ENCODE peak calls at places on chromosome 9, in seven cellular contexts. One of them, this sample, is unnamed.
A peak's percentile ranks its signal among the peaks of the same experiment; 100 is the strongest.

GRCh38 chr9:14670718-14671117 is 22.5 kb downstream of the ZDHHC21 start:
- DNase-seq in testis: no peak
- DNase-seq in tibial nerve: no peak
- DNase-seq in Peyer's patch: no peak
- DNase-seq in right atrium auricular region: no peak
- DNase-seq in OCI-LY7: no peak
- DNase-seq in heart right ventricle: no peak
- DNase-seq in this sample: no peak

GRCh38 chr9:106110483-106110882 is 416.1 kb downstream of the TMEM38B start:
- DNase-seq in Peyer's patch: no peak
- DNase-seq in OCI-LY7: no peak
- DNase-seq in tibial nerve: no peak
- DNase-seq in right atrium auricular region: no peak
- DNase-seq in testis: no peak
- DNase-seq in heart right ventricle: no peak
- DNase-seq in this sample: no peak

GRCh38 chr9:111937781-111938426 is 41.3 kb downstream of the UGCG start:
- DNase-seq in tibial nerve: peak; percentile 38
- DNase-seq in Peyer's patch: peak; percentile 68
- DNase-seq in heart right ventricle: peak; percentile 18
- DNase-seq in OCI-LY7: no peak
- DNase-seq in right atrium auricular region: no peak
- DNase-seq in testis: peak; percentile 63
- DNase-seq in this sample: no peak

GRCh38 chr9:27765931-27766835 is 192.9 kb upstream of the C9orf72 start:
- DNase-seq in testis: no peak
- DNase-seq in heart right ventricle: no peak
- DNase-seq in tibial nerve: no peak
- DNase-seq in Peyer's patch: no peak
- DNase-seq in OCI-LY7: no peak
- DNase-seq in right atrium auricular region: no peak
- DNase-seq in this sample: no peak

GRCh38 chr9:94867842-94868312 is 141.4 kb downstream of the AOPEP start:
- DNase-seq in heart right ventricle: no peak
- DNase-seq in OCI-LY7: no peak
- DNase-seq in right atrium auricular region: no peak
- DNase-seq in Peyer's patch: no peak
- DNase-seq in testis: no peak
- DNase-seq in tibial nerve: no peak
- DNase-seq in this sample: no peak

GRCh38 chr9:120950421-120951388 is 24.1 kb upstream of the TRAF1 start:
- DNase-seq in Peyer's patch: no peak
- DNase-seq in OCI-LY7: no peak
- DNase-seq in tibial nerve: no peak
- DNase-seq in right atrium auricular region: no peak
- DNase-seq in testis: no peak
- DNase-seq in heart right ventricle: no peak
- DNase-seq in this sample: no peak

GRCh38 chr9:16551692-16552091 is 318.8 kb downstream of the BNC2 start:
- DNase-seq in tibial nerve: no peak
- DNase-seq in OCI-LY7: no peak
- DNase-seq in heart right ventricle: no peak
- DNase-seq in right atrium auricular region: no peak
- DNase-seq in Peyer's patch: no peak
- DNase-seq in testis: no peak
- DNase-seq in this sample: no peak

GRCh38 chr9:122239722-122240121 is 11.0 kb upstream of the LHX6 start:
- DNase-seq in Peyer's patch: no peak
- DNase-seq in OCI-LY7: no peak
- DNase-seq in tibial nerve: no peak
- DNase-seq in right atrium auricular region: no peak
- DNase-seq in testis: no peak
- DNase-seq in heart right ventricle: peak; percentile 32
- DNase-seq in this sample: no peak

GRCh38 chr9:98869866-98870265 is 62.4 kb downstream of the GALNT12 start:
- DNase-seq in heart right ventricle: no peak
- DNase-seq in Peyer's patch: no peak
- DNase-seq in right atrium auricular region: no peak
- DNase-seq in testis: no peak
- DNase-seq in tibial nerve: no peak
- DNase-seq in OCI-LY7: no peak
- DNase-seq in this sample: no peak

GRCh38 chr9:15277400-15278137 is 29.4 kb downstream of the TTC39B start:
- DNase-seq in OCI-LY7: peak; percentile 20
- DNase-seq in testis: no peak
- DNase-seq in Peyer's patch: no peak
- DNase-seq in tibial nerve: no peak
- DNase-seq in heart right ventricle: no peak
- DNase-seq in right atrium auricular region: no peak
- DNase-seq in this sample: no peak

GRCh38 chr9:33196736-33197135 is 29.6 kb upstream of the B4GALT1 start:
- DNase-seq in Peyer's patch: no peak
- DNase-seq in heart right ventricle: no peak
- DNase-seq in tibial nerve: no peak
- DNase-seq in right atrium auricular region: no peak
- DNase-seq in OCI-LY7: no peak
- DNase-seq in testis: no peak
- DNase-seq in this sample: no peak

GRCh38 chr9:33202552-33203300 is 35.6 kb upstream of the B4GALT1 start:
- DNase-seq in Peyer's patch: peak; percentile 93
- DNase-seq in testis: peak; percentile 48
- DNase-seq in OCI-LY7: peak; percentile 73
- DNase-seq in heart right ventricle: peak; percentile 60
- DNase-seq in right atrium auricular region: peak; percentile 73
- DNase-seq in tibial nerve: peak; percentile 59
- DNase-seq in this sample: no peak

GRCh38 chr9:33197279-33197678 is 30.1 kb upstream of the B4GALT1 start:
- DNase-seq in testis: peak; percentile 56
- DNase-seq in right atrium auricular region: peak; percentile 77
- DNase-seq in tibial nerve: peak; percentile 28
- DNase-seq in OCI-LY7: no peak
- DNase-seq in Peyer's patch: no peak
- DNase-seq in heart right ventricle: no peak
- DNase-seq in this sample: no peak

GRCh38 chr9:33198163-33198562 is 31.0 kb upstream of the B4GALT1 start:
- DNase-seq in Peyer's patch: no peak
- DNase-seq in tibial nerve: peak; percentile 34
- DNase-seq in testis: peak; percentile 25
- DNase-seq in right atrium auricular region: peak; percentile 81
- DNase-seq in heart right ventricle: peak; percentile 57
- DNase-seq in OCI-LY7: no peak
- DNase-seq in this sample: no peak

DNA sequence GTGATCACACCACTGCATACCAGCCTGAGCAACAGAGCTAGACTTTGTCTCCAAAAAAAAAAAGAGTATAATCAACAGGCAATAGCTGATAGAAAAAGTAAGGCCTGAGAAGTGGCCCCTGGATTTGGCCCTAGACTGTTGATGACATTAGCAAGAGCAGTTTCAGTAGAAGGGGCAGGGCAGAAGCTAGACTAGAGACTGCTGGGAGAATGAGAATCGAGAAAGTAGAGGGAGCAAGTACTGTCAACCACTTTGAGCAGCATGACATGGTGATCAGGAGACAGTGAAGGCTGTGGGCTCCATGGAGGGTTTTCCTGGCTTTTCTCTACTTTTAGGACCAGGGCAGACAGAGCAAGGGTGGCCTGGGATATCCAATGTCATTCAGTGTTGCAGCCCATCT is 34.9 kb upstream of the B4GALT1 start:
- DNase-seq in testis: no peak
- DNase-seq in Peyer's patch: no peak
- DNase-seq in right atrium auricular region: no peak
- DNase-seq in heart right ventricle: no peak
- DNase-seq in tibial nerve: no peak
- DNase-seq in OCI-LY7: no peak
- DNase-seq in this sample: no peak
- H3K4me3 ChIP-seq in testis: no peak overlapping the region
- H3K4me3 ChIP-seq in Peyer's patch: no peak overlapping the region
- H3K4me3 ChIP-seq in right atrium auricular region: no peak overlapping the region
- H3K4me3 ChIP-seq in heart right ventricle: no peak overlapping the region
- H3K4me3 ChIP-seq in tibial nerve: no peak overlapping the region
- H3K4me3 ChIP-seq in OCI-LY7: peak overlapping the region; percentile 9
- H3K4me3 ChIP-seq in this sample: no peak overlapping the region

DNA sequence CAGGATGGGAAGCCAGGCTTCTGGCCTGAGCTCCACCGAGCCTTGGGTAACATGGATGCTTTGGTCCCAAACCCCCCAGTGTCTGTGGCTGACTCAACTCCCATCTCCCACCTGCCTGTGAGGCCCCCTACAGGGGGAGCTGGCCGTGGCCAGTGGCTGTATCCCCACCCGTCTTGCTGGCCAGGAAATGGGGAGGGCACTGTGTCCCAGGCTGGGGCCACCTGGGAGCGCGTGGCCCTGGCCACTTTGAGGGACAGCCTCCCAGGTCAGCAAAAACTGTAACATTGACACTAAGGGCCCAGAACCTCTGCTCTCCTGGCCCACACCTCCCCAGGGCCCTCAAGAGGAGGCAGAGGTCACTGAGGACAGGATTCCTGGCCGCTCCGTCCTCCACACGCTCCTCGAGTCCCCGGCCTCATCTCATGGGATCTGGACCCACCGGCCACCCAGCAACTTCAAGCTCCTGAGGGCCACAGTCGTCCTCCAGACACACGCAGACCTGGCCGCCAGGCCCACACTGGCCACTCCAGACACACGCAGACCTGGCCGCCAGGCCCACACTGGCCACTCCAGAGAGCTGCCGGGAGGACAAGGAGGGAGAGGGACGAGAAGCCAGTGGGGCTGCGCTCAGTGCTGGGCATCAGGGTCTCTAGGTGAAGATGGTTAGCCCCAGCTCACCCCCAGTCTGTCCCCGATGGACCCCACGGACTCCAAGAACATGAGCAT is 44.2 kb downstream of the DBH start:
- DNase-seq in Peyer's patch: no peak
- DNase-seq in right atrium auricular region: no peak
- DNase-seq in tibial nerve: no peak
- DNase-seq in OCI-LY7: no peak
- DNase-seq in heart right ventricle: no peak
- DNase-seq in testis: no peak
- DNase-seq in this sample: no peak
- TF ChIP-seq CTCF in Peyer's patch: no peak
- TF ChIP-seq CTCF in right atrium auricular region: no peak
- TF ChIP-seq CTCF in tibial nerve: no peak
- TF ChIP-seq CTCF in OCI-LY7: no peak
- TF ChIP-seq CTCF in heart right ventricle: no peak
- TF ChIP-seq CTCF in testis: no peak
- TF ChIP-seq CTCF in this sample: no peak

GRCh38 chr9:114229236-114229635 is 73.9 kb downstream of the COL27A1 start:
- DNase-seq in tibial nerve: no peak
- DNase-seq in Peyer's patch: no peak
- DNase-seq in right atrium auricular region: no peak
- DNase-seq in OCI-LY7: no peak
- DNase-seq in heart right ventricle: no peak
- DNase-seq in testis: no peak
- DNase-seq in this sample: no peak
- H3K27ac ChIP-seq in tibial nerve: no peak overlapping the region
- H3K27ac ChIP-seq in Peyer's patch: no peak overlapping the region
- H3K27ac ChIP-seq in right atrium auricular region: no peak overlapping the region
- H3K27ac ChIP-seq in OCI-LY7: no peak overlapping the region
- H3K27ac ChIP-seq in heart right ventricle: no peak overlapping the region
- H3K27ac ChIP-seq in testis: no peak overlapping the region
- H3K27ac ChIP-seq in this sample: peak overlapping the region; percentile 15

GRCh38 chr9:124267271-124267807 is 9.6 kb downstream of the NEK6 start:
- DNase-seq in tibial nerve: no peak
- DNase-seq in Peyer's patch: peak; percentile 61
- DNase-seq in OCI-LY7: peak; percentile 53
- DNase-seq in right atrium auricular region: no peak
- DNase-seq in testis: no peak
- DNase-seq in heart right ventricle: no peak
- DNase-seq in this sample: peak; percentile 67
- H3K4me3 ChIP-seq in tibial nerve: no peak overlapping the region
- H3K4me3 ChIP-seq in Peyer's patch: no peak overlapping the region
- H3K4me3 ChIP-seq in OCI-LY7: peak overlapping the region; percentile 23
- H3K4me3 ChIP-seq in right atrium auricular region: no peak overlapping the region
- H3K4me3 ChIP-seq in testis: no peak overlapping the region
- H3K4me3 ChIP-seq in heart right ventricle: no peak overlapping the region
- H3K4me3 ChIP-seq in this sample: peak overlapping the region; percentile 36

DNA sequence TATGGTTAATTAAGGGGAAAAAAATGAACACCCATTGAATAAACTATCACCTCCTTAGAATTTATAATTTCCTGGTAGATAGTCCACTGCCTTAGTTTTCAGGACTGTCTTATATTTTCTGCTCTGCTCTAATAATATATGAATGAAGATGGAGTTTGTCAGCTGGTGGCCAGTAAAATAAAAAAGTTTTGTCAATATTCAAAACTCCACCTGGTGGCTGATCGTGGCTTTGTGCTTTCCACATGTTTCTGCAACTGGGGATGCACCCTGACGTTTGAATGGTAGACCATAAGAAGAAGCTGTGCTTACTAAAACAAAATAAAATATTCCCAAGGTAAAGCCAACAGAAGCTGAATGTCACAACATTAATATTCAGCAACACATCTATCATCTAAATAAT is 286.6 kb upstream of the IZUMO3 start:
- DNase-seq in right atrium auricular region: no peak
- DNase-seq in testis: peak; percentile 25
- DNase-seq in heart right ventricle: no peak
- DNase-seq in OCI-LY7: peak; percentile 23
- DNase-seq in tibial nerve: no peak
- DNase-seq in Peyer's patch: no peak
- DNase-seq in this sample: no peak
- TF ChIP-seq CTCF in right atrium auricular region: peak; percentile 20
- TF ChIP-seq CTCF in testis: peak; percentile 14
- TF ChIP-seq CTCF in heart right ventricle: no peak
- TF ChIP-seq CTCF in OCI-LY7: peak; percentile 73
- TF ChIP-seq CTCF in tibial nerve: no peak
- TF ChIP-seq CTCF in Peyer's patch: no peak
- TF ChIP-seq CTCF in this sample: no peak

GRCh38 chr9:128499920-128500319 is 4.6 kb upstream of the GLE1 start:
- DNase-seq in tibial nerve: no peak
- DNase-seq in heart right ventricle: no peak
- DNase-seq in right atrium auricular region: no peak
- DNase-seq in OCI-LY7: no peak
- DNase-seq in testis: no peak
- DNase-seq in Peyer's patch: no peak
- DNase-seq in this sample: no peak

GRCh38 chr9:128498911-128499310 is 5.6 kb upstream of the GLE1 start:
- DNase-seq in OCI-LY7: no peak
- DNase-seq in testis: no peak
- DNase-seq in Peyer's patch: no peak
- DNase-seq in tibial nerve: no peak
- DNase-seq in heart right ventricle: no peak
- DNase-seq in right atrium auricular region: no peak
- DNase-seq in this sample: no peak

GRCh38 chr9:128505414-128505765 is 871 bp downstream of the GLE1 start:
- DNase-seq in Peyer's patch: no peak
- DNase-seq in testis: no peak
- DNase-seq in OCI-LY7: no peak
- DNase-seq in right atrium auricular region: no peak
- DNase-seq in tibial nerve: no peak
- DNase-seq in heart right ventricle: no peak
- DNase-seq in this sample: no peak

GRCh38 chr9:128504485-128505413 is at the start of gene GLE1:
- DNase-seq in tibial nerve: peak; percentile 90
- DNase-seq in Peyer's patch: peak; percentile 98
- DNase-seq in right atrium auricular region: peak; percentile 89
- DNase-seq in testis: peak; percentile 96
- DNase-seq in OCI-LY7: peak; percentile 95
- DNase-seq in heart right ventricle: peak; percentile 98
- DNase-seq in this sample: peak; percentile 73

DNA sequence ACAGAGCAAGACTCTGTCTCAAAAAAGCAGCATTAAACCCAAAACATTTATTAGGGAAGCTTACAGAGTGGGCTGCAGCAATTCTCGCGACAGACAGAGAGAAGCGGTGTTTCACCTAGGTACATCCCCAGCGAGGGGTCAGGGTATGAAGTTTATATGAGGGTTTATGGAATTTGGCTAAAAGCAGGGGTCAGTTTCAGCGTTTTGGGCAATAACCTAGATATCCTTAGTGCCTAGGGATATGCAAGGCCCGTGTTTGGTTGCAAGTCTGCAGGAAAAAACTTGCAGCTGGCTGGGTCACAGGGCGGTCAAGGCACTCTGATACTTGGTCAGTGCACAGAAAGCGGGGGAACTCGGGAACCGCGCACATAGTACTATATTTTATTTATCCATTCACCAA is 649 bp upstream of the GLE1 start:
- DNase-seq in Peyer's patch: no peak
- DNase-seq in testis: peak; percentile 49
- DNase-seq in tibial nerve: no peak
- DNase-seq in right atrium auricular region: no peak
- DNase-seq in OCI-LY7: no peak
- DNase-seq in heart right ventricle: peak; percentile 22
- DNase-seq in this sample: no peak
- H3K27ac ChIP-seq in Peyer's patch: no peak overlapping the region
- H3K27ac ChIP-seq in testis: peak overlapping the region; percentile 48
- H3K27ac ChIP-seq in tibial nerve: peak overlapping the region; percentile 77
- H3K27ac ChIP-seq in right atrium auricular region: peak overlapping the region; percentile 82
- H3K27ac ChIP-seq in OCI-LY7: peak overlapping the region; percentile 38
- H3K27ac ChIP-seq in heart right ventricle: no peak overlapping the region
- H3K27ac ChIP-seq in this sample: peak overlapping the region; percentile 22